ENCODE peak calls at places on chromosomes 6 and 20, in four cellular contexts. One of them, this sample, is unnamed. For H4K20me1 and H3K4me1, the result is how much of the 10 kb centered on the place peaks cover.

GRCh38 chr20:4813076-4813838 is 91.5 kb downstream of the PRND start:
- DNase-seq in DND-41: no peak
- DNase-seq in PC-3: no peak
- DNase-seq in OCI-LY7: peak
- DNase-seq in this sample: no peak

GRCh38 chr20:51481311-51481997 is 61.1 kb downstream of the NFATC2 start:
- DNase-seq in OCI-LY7: peak
- DNase-seq in PC-3: no peak
- DNase-seq in DND-41: no peak
- DNase-seq in this sample: no peak

GRCh38 chr6:99002826-99003225 is 55.1 kb upstream of the FBXL4 start:
- DNase-seq in OCI-LY7: no peak
- DNase-seq in DND-41: no peak
- DNase-seq in PC-3: no peak
- DNase-seq in this sample: no peak

GRCh38 chr6:46204880-46205650 is 34.3 kb upstream of the ENPP5 start:
- DNase-seq in DND-41: no peak
- DNase-seq in OCI-LY7: no peak
- DNase-seq in PC-3: no peak
- DNase-seq in this sample: no peak

GRCh38 chr20:39778431-39778830 is 816.3 kb downstream of the DHX35 start:
- DNase-seq in DND-41: no peak
- DNase-seq in PC-3: no peak
- DNase-seq in OCI-LY7: no peak
- DNase-seq in this sample: no peak

GRCh38 chr20:22511943-22512910 is 72.1 kb downstream of the FOXA2 start:
- DNase-seq in DND-41: no peak
- DNase-seq in OCI-LY7: no peak
- DNase-seq in PC-3: peak
- DNase-seq in this sample: no peak

GRCh38 chr6:154638369-154638768 is 94.8 kb upstream of the SCAF8 start:
- DNase-seq in PC-3: peak
- DNase-seq in OCI-LY7: no peak
- DNase-seq in DND-41: no peak
- DNase-seq in this sample: no peak

GRCh38 chr6:100462990-100463684 is 1.6 kb downstream of the SIM1 start:
- DNase-seq in OCI-LY7: no peak
- DNase-seq in PC-3: no peak
- DNase-seq in DND-41: no peak
- DNase-seq in this sample: no peak

GRCh38 chr6:128491643-128492206 is 28.7 kb downstream of the PTPRK start:
- DNase-seq in OCI-LY7: no peak
- DNase-seq in DND-41: no peak
- DNase-seq in PC-3: peak
- DNase-seq in this sample: no peak

GRCh38 chr6:44268095-44268628 is 2.1 kb upstream of the TMEM151B start:
- DNase-seq in PC-3: peak
- DNase-seq in OCI-LY7: peak
- DNase-seq in DND-41: peak
- DNase-seq in this sample: no peak

GRCh38 chr6:159640722-159641482 is 52.1 kb downstream of the SOD2 start:
- DNase-seq in PC-3: no peak
- DNase-seq in OCI-LY7: no peak
- DNase-seq in DND-41: no peak
- DNase-seq in this sample: no peak

GRCh38 chr6:29723666-29724588 is 693 bp downstream of the HLA-F start:
- DNase-seq in PC-3: no peak
- DNase-seq in OCI-LY7: peak
- DNase-seq in DND-41: no peak
- DNase-seq in this sample: no peak

GRCh38 chr20:2523919-2524434 is 12.4 kb upstream of the TMC2 start:
- DNase-seq in OCI-LY7: no peak
- DNase-seq in DND-41: no peak
- DNase-seq in PC-3: no peak
- DNase-seq in this sample: no peak

GRCh38 chr20:53677447-53678314 is 84.0 kb upstream of the ZNF217 start:
- DNase-seq in PC-3: no peak
- DNase-seq in OCI-LY7: no peak
- DNase-seq in DND-41: peak
- DNase-seq in this sample: no peak

GRCh38 chr6:16163535-16164300 is 34.8 kb downstream of the MYLIP start:
- DNase-seq in PC-3: peak
- DNase-seq in OCI-LY7: no peak
- DNase-seq in DND-41: no peak
- DNase-seq in this sample: no peak

GRCh38 chr6:25027221-25027916 is 91.6 kb upstream of the RIPOR2 start:
- DNase-seq in DND-41: peak
- DNase-seq in PC-3: no peak
- DNase-seq in OCI-LY7: no peak
- DNase-seq in this sample: peak

GRCh38 chr6:73487473-73487872 is 25.9 kb downstream of the MTO1 start:
- DNase-seq in PC-3: no peak
- DNase-seq in OCI-LY7: no peak
- DNase-seq in DND-41: no peak
- DNase-seq in this sample: no peak

GRCh38 chr6:26532699-26533523 is 5.3 kb upstream of the HMGN4 start:
- DNase-seq in DND-41: peak
- DNase-seq in OCI-LY7: peak
- DNase-seq in PC-3: peak
- DNase-seq in this sample: peak

GRCh38 chr6:75602164-75602896 is 650 bp downstream of the SENP6 start:
- DNase-seq in OCI-LY7: peak
- DNase-seq in DND-41: peak
- DNase-seq in PC-3: no peak
- DNase-seq in this sample: no peak

GRCh38 chr20:23114018-23114417 is 27.9 kb upstream of the CD93 start:
- DNase-seq in DND-41: no peak
- DNase-seq in PC-3: no peak
- DNase-seq in OCI-LY7: no peak
- DNase-seq in this sample: no peak

GRCh38 chr6:15615837-15616236 is 47.0 kb downstream of the DTNBP1 start:
- DNase-seq in PC-3: no peak
- DNase-seq in OCI-LY7: no peak
- DNase-seq in DND-41: no peak
- DNase-seq in this sample: no peak

GRCh38 chr20:3697588-3698235 is 14.7 kb downstream of the SIGLEC1 start:
- DNase-seq in OCI-LY7: no peak
- DNase-seq in PC-3: no peak
- DNase-seq in DND-41: no peak
- DNase-seq in this sample: no peak

GRCh38 chr6:37988131-37988530 is 168.6 kb downstream of the ZFAND3 start:
- DNase-seq in OCI-LY7: no peak
- DNase-seq in DND-41: no peak
- DNase-seq in PC-3: no peak
- DNase-seq in this sample: no peak

GRCh38 chr20:35901678-35902544 is 52.4 kb downstream of the SCAND1 start:
- DNase-seq in DND-41: no peak
- DNase-seq in OCI-LY7: no peak
- DNase-seq in PC-3: peak
- DNase-seq in this sample: peak

GRCh38 chr20:14992071-14992654 is 654.8 kb upstream of the FLRT3 start:
- DNase-seq in OCI-LY7: no peak
- DNase-seq in PC-3: peak
- DNase-seq in DND-41: no peak
- DNase-seq in this sample: peak

GRCh38 chr6:106509420-106510089 is 119.7 kb downstream of the RTN4IP1 start:
- DNase-seq in OCI-LY7: peak
- DNase-seq in DND-41: peak
- DNase-seq in PC-3: no peak
- DNase-seq in this sample: no peak

GRCh38 chr6:34359438-34360158 is 32.9 kb downstream of the NUDT3 start:
- DNase-seq in DND-41: no peak
- DNase-seq in PC-3: peak
- DNase-seq in OCI-LY7: no peak
- DNase-seq in this sample: no peak

GRCh38 chr20:10513931-10514575 is 78.9 kb downstream of the SLX4IP start:
- DNase-seq in PC-3: peak
- DNase-seq in OCI-LY7: no peak
- DNase-seq in DND-41: no peak
- DNase-seq in this sample: no peak

GRCh38 chr6:134317471-134318131 is at the start of gene SGK1:
- DNase-seq in PC-3: peak
- DNase-seq in OCI-LY7: no peak
- DNase-seq in DND-41: no peak
- DNase-seq in this sample: no peak

GRCh38 chr6:125793280-125793679 is 2.5 kb downstream of the NCOA7 start:
- DNase-seq in PC-3: no peak
- DNase-seq in OCI-LY7: no peak
- DNase-seq in DND-41: no peak
- DNase-seq in this sample: no peak

GRCh38 chr20:15061955-15062354 is 724.5 kb upstream of the FLRT3 start:
- DNase-seq in PC-3: peak
- DNase-seq in DND-41: no peak
- DNase-seq in OCI-LY7: no peak
- DNase-seq in this sample: no peak

GRCh38 chr6:159608961-159609673 is 83.9 kb downstream of the SOD2 start:
- DNase-seq in PC-3: peak
- DNase-seq in DND-41: no peak
- DNase-seq in OCI-LY7: peak
- DNase-seq in this sample: no peak

DNA sequence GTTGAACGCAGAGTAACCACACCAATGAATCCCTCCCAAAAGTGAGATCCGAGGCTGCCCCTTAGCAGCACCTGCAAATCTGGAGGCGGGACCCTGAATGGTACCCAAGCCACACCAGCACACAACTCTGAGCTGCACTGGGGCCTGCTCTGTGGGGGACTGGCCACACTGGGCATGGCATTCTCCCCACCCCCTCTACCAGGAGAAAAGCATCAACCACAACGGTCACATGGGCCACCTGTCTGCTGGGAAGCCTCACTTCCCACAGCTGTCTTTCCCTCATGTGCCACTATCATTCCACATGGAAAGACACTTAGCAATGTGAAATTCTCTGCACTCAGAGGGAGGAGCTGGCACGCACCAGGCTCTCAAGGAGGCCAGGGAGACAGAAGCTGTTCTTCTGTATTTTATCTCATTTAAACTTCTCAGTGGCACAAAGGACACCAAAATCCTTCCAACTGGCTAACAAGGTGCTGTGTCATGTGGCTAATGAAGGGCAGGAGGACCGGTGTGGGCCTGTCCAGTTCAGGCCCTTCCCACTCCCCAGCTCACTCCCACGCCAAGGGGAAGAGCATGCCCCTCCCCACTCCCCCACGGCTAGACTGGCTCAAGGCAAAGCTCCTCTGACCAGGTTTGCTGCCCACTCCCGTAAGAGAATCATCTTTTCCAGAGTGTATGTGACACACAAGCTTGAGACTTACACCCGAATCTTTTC is 19.0 kb downstream of the YTHDF1 start:
- DNase-seq in DND-41: no peak
- DNase-seq in OCI-LY7: no peak
- DNase-seq in PC-3: no peak
- DNase-seq in this sample: no peak
- H4K20me1 ChIP-seq in DND-41: half or more
- H4K20me1 ChIP-seq in OCI-LY7: under half
- H4K20me1 ChIP-seq in PC-3: half or more
- H4K20me1 ChIP-seq in this sample: half or more

GRCh38 chr6:17869753-17870050 is 117.7 kb downstream of the KIF13A start:
- DNase-seq in DND-41: no peak
- DNase-seq in PC-3: no peak
- DNase-seq in OCI-LY7: no peak
- DNase-seq in this sample: no peak

GRCh38 chr6:17865798-17866725 is 121.4 kb downstream of the KIF13A start:
- DNase-seq in DND-41: no peak
- DNase-seq in OCI-LY7: no peak
- DNase-seq in PC-3: peak
- DNase-seq in this sample: peak

GRCh38 chr6:17866876-17867444 is 120.5 kb downstream of the KIF13A start:
- DNase-seq in PC-3: peak
- DNase-seq in DND-41: no peak
- DNase-seq in OCI-LY7: no peak
- DNase-seq in this sample: no peak

GRCh38 chr6:17869010-17869752 is 118.3 kb downstream of the KIF13A start:
- DNase-seq in OCI-LY7: no peak
- DNase-seq in PC-3: peak
- DNase-seq in DND-41: no peak
- DNase-seq in this sample: no peak

DNA sequence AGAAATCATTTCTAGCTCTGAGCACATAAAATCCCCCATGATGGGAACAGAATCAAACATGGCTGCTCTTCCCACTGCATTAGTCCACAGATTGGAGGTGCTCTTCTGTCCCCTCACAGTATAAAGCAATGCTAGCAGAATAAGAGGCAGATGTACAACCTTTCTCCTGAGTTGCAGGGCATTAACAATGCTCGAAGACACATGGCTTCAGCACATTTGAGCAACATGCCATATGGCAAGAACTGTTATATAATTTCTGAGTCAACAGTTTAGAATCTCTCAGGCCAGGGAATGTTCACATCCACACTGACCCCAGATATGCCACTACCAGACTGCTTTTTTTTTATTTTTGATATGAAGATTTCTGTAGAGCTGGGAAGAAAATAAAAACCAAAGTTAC is 119.6 kb downstream of the KIF13A start:
- DNase-seq in OCI-LY7: no peak
- DNase-seq in DND-41: no peak
- DNase-seq in PC-3: peak
- DNase-seq in this sample: peak
- H3K4me1 ChIP-seq in OCI-LY7: under half
- H3K4me1 ChIP-seq in DND-41: under half
- H3K4me1 ChIP-seq in PC-3: half or more
- H3K4me1 ChIP-seq in this sample: half or more

DNA sequence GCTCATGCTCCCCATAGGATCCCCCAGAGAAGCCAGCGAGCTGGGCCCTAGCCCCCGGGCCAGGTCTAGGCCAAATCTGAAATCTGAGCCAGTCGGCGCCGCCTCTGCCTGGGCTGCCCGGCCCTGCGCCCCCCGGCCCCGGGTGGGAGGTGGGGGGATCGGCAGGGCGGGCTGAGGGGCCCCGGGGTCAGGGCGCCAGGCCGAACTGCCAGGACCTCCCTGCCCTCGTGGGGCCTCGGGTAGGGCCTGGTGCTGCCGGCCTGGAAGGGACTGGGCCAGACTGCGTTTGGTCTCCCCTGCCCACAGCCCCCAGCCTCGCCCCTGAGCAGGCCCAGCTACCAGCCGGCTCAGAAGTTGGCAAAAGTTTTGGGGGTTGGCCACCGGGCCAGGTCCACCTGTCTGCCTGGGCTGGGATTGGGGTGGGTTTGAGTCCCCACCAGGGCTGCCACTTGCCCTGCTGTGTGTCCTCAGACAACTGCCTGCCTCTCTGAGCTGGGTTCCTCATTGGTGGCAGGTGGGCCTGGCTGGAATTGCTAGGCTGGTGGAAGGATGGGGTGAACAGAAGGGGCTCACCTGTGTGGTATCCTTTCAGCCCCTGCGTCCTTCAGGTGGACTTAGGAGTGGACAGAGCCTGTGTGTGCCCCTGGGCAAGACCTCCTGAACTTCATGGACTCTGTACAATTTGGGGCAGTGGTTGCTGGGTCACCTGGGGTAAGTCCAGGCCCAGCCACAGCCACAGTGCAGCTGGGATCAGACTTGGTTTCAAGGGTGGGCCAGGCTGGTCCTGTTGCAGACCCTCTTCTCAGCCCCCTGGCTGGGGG is 796 bp downstream of the SRC start:
- DNase-seq in DND-41: no peak
- DNase-seq in OCI-LY7: no peak
- DNase-seq in PC-3: no peak
- DNase-seq in this sample: no peak
- H4K20me1 ChIP-seq in DND-41: under half
- H4K20me1 ChIP-seq in OCI-LY7: under half
- H4K20me1 ChIP-seq in PC-3: under half
- H4K20me1 ChIP-seq in this sample: under half

GRCh38 chr20:57559658-57560553 is 1.0 kb upstream of the PCK1 start:
- DNase-seq in DND-41: no peak
- DNase-seq in OCI-LY7: no peak
- DNase-seq in PC-3: no peak
- DNase-seq in this sample: no peak
- H3K4me1 ChIP-seq in DND-41: under half
- H3K4me1 ChIP-seq in OCI-LY7: under half
- H3K4me1 ChIP-seq in PC-3: under half
- H3K4me1 ChIP-seq in this sample: under half

This sample was measured in PC-9.